ENCODE peak calls at places on chromosomes 13 and 19, in four cellular contexts. T is breast epithelium, U is endodermal cell, A is stomach. S is an unnamed sample.

GRCh38 chr19:55907746-55908145 is 24.4 kb downstream of the NLRP13 start:
- DNase-seq in T (no peak), U (no peak), A (no peak), S (no peak)

GRCh38 chr19:5624154-5624663 is 1.3 kb downstream of the SAFB start:
- DNase-seq in T (peak; percentile 27), U (peak; percentile 45), A (peak; percentile 69), S (peak; percentile 15)

GRCh38 chr19:5083547-5083965 is 114.6 kb downstream of the KDM4B start:
- DNase-seq in T (peak; percentile 35), U (no peak), A (no peak), S (no peak)

GRCh38 chr13:50419896-50420295 is 404.7 kb downstream of the KCNRG start:
- DNase-seq in T (no peak), U (no peak), A (peak; percentile 36), S (no peak)

GRCh38 chr19:4376245-4376990 is 23.9 kb downstream of the SH3GL1 start:
- DNase-seq in T (no peak), U (peak; percentile 75), A (no peak), S (no peak)

GRCh38 chr13:20461481-20461859 is 64.2 kb downstream of the CRYL1 start:
- DNase-seq in T (no peak), U (no peak), A (no peak), S (no peak)

GRCh38 chr19:5951338-5951861 is 26.5 kb downstream of the RANBP3 start:
- DNase-seq in T (no peak), U (peak; percentile 63), A (peak; percentile 59), S (no peak)

GRCh38 chr13:109309625-109310363 is 476.6 kb downstream of the IRS2 start:
- DNase-seq in T (no peak), U (no peak), A (peak; percentile 43), S (no peak)

GRCh38 chr13:51435002-51435578 is 17.7 kb downstream of the INTS6 start:
- DNase-seq in T (no peak), U (no peak), A (no peak), S (no peak)

GRCh38 chr19:45999653-46000121 is 4.4 kb downstream of the CCDC61 start:
- DNase-seq in T (no peak), U (peak; percentile 84), A (no peak), S (no peak)

GRCh38 chr19:45443462-45444317 is 20.0 kb upstream of the ERCC1 start:
- DNase-seq in T (peak; percentile 99), U (peak; percentile 98), A (peak; percentile 97), S (no peak)

GRCh38 chr13:92225861-92226260 is 827.4 kb downstream of the GPC5 start:
- DNase-seq in T (no peak), U (no peak), A (no peak), S (no peak)

GRCh38 chr19:55345818-55346724 is 6.4 kb downstream of the KMT5C start:
- DNase-seq in T (no peak), U (peak; percentile 45), A (peak; percentile 51), S (no peak)

GRCh38 chr19:6241680-6242079 is 38.1 kb downstream of the MLLT1 start:
- DNase-seq in T (peak; percentile 65), U (no peak), A (no peak), S (no peak)

GRCh38 chr13:51282322-51282721 is 57.2 kb upstream of the SERPINE3 start:
- DNase-seq in T (no peak), U (peak; percentile 44), A (peak; percentile 65), S (no peak)

GRCh38 chr13:24223341-24224231 is 63.1 kb downstream of the SPATA13 start:
- DNase-seq in T (no peak), U (no peak), A (no peak), S (no peak)

DNA sequence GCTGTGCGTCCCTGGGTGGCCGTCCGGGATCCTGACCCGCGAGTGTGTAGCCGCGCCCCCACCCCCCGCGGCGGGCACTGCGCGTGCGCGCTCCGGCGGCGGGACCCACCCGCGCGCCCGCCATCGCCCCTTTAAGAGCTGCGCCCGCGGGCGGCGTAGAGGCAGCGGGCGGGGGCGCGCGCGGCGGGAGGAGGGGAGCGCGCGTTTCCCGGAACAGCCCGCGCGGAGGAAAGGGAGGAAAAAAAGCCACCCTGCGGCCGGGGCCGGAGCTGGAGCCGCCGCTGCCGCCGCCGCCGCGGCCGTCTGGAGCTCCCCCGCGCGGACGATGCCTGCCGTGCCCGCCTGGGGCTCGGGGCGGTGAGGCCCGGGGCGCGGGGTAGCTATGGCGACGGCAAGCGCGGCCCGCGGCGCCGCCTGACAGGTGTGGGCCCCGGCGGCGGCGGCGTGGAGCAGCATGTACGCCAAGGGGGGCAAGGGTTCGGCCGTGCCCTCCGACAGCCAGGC is at the start of gene SSBP4:
- DNase-seq in T (no peak), U (peak; percentile 88), A (peak; percentile 76), S (peak; percentile 57)
- TF ChIP-seq CTCF in T (no peak), U (peak; percentile 64), A (no peak), S (no peak)

GRCh38 chr19:40033989-40034560 is 22.0 kb downstream of the ZNF780B start:
- DNase-seq in T (no peak), U (no peak), A (no peak), S (no peak)
- H3K9me3 ChIP-seq in T (peaks cover 70% of the 10 kb centered on the region), U (peaks cover 86% of the 10 kb centered on the region), A (peaks cover 90% of the 10 kb centered on the region), S (peaks cover 86% of the 10 kb centered on the region)

DNA sequence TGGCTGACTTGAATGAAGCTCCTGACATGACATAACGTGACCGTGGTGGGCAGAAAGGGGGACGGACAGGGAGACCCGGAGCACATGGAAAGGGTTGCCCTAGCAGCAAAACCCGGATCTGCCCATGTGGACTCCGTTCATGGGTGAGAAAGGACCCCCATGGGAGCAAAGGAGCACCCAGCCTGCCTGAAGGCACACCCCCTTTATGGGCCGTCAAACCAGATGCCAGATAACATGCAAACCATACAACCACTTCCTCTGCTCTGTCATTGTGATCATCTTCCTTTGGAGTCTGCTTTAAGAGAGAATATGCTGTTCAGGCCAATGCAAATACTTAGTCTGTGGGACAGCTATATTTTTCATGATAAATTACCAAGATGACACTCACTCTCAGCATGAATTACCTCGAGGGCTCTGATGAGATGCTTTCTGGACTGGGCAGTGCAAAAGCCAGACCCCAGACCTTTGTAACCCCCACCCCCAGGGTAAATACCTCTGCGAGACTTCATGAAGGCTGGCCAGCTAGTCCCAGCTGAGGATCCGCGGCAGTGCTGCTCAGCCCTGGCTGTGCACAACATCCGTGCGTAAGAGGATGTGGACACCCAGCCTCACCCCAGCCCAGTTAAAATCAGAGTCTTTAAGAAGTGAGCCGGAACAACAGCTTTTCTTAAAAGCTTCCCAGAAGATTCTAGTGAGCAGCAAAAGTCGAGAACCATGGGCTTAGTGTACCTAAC is 126.6 kb downstream of the USP12 start:
- DNase-seq in T (no peak), U (no peak), A (no peak), S (no peak)
- H3K27ac ChIP-seq in T (no peak overlapping the region), U (no peak overlapping the region), A (no peak overlapping the region), S (no peak overlapping the region)

GRCh38 chr19:31314849-31315620 is 34.2 kb downstream of the TSHZ3 start:
- DNase-seq in T (no peak), U (no peak), A (no peak), S (no peak)
- TF ChIP-seq CTCF in T (no peak), U (peak; percentile 66), A (no peak), S (no peak)

GRCh38 chr19:31698352-31698751 is 349.1 kb upstream of the TSHZ3 start:
- DNase-seq in T (no peak), U (no peak), A (no peak), S (no peak)

GRCh38 chr19:31699421-31699820 is 350.2 kb upstream of the TSHZ3 start:
- DNase-seq in T (no peak), U (no peak), A (no peak), S (no peak)

GRCh38 chr19:31694761-31695160 is 345.5 kb upstream of the TSHZ3 start:
- DNase-seq in T (no peak), U (no peak), A (no peak), S (no peak)

GRCh38 chr19:31693131-31693700 is 344.0 kb upstream of the TSHZ3 start:
- DNase-seq in T (no peak), U (peak; percentile 69), A (no peak), S (no peak)

DNA sequence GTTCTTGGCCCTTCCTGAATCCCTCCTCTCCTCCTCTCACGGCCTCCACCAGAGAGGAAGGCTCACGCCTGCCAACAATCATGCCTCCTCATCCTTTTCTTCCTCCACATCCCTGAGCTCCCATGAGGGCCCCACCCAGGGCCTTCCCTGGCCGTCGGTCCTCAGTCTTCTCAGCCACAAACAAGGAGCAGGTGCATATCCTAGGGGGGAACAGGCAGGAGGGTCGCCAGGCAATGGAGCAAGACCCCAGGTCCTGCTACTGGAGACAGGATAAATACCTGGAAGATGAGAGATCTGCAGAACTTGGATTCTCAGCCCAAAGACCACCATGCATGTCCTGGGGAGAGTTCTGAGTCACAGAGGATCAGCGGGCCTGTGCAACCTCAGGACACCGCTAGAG is 344.6 kb upstream of the TSHZ3 start:
- DNase-seq in T (no peak), U (no peak), A (no peak), S (no peak)
- H3K9me3 ChIP-seq in T (no peaks in the 10 kb centered on the region), U (no peaks in the 10 kb centered on the region), A (peaks cover 2% of the 10 kb centered on the region), S (no peaks in the 10 kb centered on the region)

GRCh38 chr19:10124429-10124828 is 4.7 kb upstream of the EIF3G start:
- DNase-seq in T (no peak), U (no peak), A (no peak), S (no peak)
- H3K27ac ChIP-seq in T (no peak overlapping the region), U (no peak overlapping the region), A (no peak overlapping the region), S (no peak overlapping the region)

DNA sequence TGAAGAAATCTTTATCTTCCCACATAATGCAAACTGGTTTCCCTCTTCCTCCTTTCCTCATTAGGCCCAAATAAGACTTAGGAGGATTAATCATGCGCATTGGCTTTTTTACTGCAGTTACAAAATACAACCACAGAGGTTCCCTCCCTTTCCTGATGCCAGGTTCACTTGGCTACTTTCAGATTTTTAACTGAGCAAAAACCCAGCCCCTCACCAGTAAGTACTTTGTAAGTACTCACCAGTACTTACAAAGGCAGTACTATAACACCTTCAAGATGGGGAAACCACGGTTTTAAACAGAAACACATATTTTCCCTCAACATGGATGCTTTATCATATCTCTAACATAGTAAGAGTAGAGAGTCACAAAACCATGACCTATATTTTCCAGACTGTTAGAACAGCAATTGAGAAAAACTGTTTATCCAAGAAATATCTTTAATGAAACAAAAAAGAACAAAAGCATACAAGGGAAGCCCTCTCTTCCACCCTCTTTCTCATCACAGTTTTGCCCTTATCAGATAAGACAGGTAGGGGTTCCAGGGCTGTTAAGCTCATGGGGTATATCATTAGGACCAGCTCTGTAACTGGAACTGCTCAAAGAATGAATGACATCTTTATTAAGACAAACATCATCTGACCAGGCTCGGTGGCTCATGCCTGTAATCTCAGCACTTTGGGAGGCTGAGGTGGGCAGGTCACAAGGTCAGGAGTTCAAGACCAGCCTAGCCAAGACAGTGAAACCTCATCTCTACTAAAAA is 12.7 kb downstream of the FOXO1 start:
- DNase-seq in T (no peak), U (no peak), A (no peak), S (no peak)
- TF ChIP-seq CTCF in T (no peak), U (peak; percentile 30), A (no peak), S (peak; percentile 24)

DNA sequence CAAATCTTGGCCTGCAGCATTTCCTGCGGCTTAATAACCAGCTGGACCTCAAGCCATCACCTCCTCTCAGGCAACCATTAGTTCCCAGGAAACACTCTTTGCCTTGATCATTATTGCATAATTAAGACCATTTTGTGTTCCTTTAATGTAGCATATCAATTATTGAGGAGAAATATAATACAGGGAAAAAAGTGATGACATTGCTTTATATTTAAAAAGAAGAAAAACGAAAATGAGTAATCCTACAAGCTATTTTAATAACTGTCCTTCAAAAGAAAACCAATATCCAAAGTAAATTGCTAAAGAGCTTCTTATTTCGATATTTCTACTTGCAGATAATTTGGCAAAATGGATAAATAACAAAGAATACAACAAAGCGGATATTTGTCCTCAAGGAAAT is 1084.7 kb downstream of the EFNB2 start:
- DNase-seq in T (no peak), U (no peak), A (no peak), S (no peak)
- H3K9me3 ChIP-seq in T (no peaks in the 10 kb centered on the region), U (no peaks in the 10 kb centered on the region), A (no peaks in the 10 kb centered on the region), S (no peaks in the 10 kb centered on the region)

S was measured in CD4-positive, alpha-beta T cell.